ENCODE peak calls at places on chromosomes 4 and X, in six cellular contexts. B is tibial nerve, M is thyroid gland, K is thoracic aorta, S is prostate gland, Q is AG04450. V is an unnamed sample.

GRCh38 chr4:41204400-41204978 is 9.9 kb downstream of the APBB2 start:
- DNase-seq in B (no peak), Q (no peak), M (peak; percentile 98), S (no peak), K (no peak), V (no peak)

GRCh38 chr4:32010221-32010620 is 1290.1 kb downstream of the PCDH7 start:
- DNase-seq in M (no peak), B (no peak), S (no peak), Q (no peak), K (no peak), V (no peak)

GRCh38 chr4:6953751-6954380 is 44.2 kb downstream of the TBC1D14 start:
- DNase-seq in K (peak; percentile 25), M (peak; percentile 66), Q (peak; percentile 51), B (no peak), S (peak; percentile 82), V (no peak)

GRCh38 chr4:1472911-1473518 is 66.8 kb upstream of the NKX1-1 start:
- DNase-seq in Q (no peak), S (no peak), M (no peak), B (no peak), K (no peak), V (peak; percentile 7)

GRCh38 chr4:38406243-38406642 is 257.8 kb upstream of the KLF3 start:
- DNase-seq in M (no peak), K (no peak), B (no peak), S (no peak), Q (no peak), V (no peak)

GRCh38 chr4:90852232-90852631 is 725.0 kb downstream of the CCSER1 start:
- DNase-seq in K (no peak), S (no peak), Q (no peak), M (peak; percentile 55), B (no peak), V (peak; percentile 21)

GRCh38 chrX:96835660-96836289 is 47.9 kb upstream of the RPA4 start:
- DNase-seq in M (no peak), Q (no peak), K (no peak), B (no peak), S (no peak), V (no peak)

GRCh38 chr4:71460368-71460767 is 121.5 kb downstream of the SLC4A4 start:
- DNase-seq in B (no peak), Q (no peak), S (peak; percentile 25), K (no peak), M (no peak), V (peak; percentile 10)

GRCh38 chr4:3145251-3145908 is 70.9 kb downstream of the HTT start:
- DNase-seq in B (no peak), Q (no peak), S (no peak), K (no peak), M (no peak), V (no peak)

GRCh38 chr4:56705373-56705772 is 24.3 kb upstream of the HOPX start:
- DNase-seq in B (no peak), K (no peak), S (no peak), Q (no peak), M (no peak), V (no peak)
- H3K4me3 ChIP-seq in B (no peak overlapping the region), K (no peak overlapping the region), S (no peak overlapping the region), Q (no peak overlapping the region), M (no peak overlapping the region), V (no peak overlapping the region)

GRCh38 chrX:66672106-66672505 is 33.2 kb upstream of the EDA2R start:
- DNase-seq in Q (no peak), B (no peak), S (no peak), K (no peak), M (no peak), V (no peak)
- TF ChIP-seq CTCF in Q (no peak), B (no peak), S (no peak), K (no peak), M (no peak), V (no peak)

DNA sequence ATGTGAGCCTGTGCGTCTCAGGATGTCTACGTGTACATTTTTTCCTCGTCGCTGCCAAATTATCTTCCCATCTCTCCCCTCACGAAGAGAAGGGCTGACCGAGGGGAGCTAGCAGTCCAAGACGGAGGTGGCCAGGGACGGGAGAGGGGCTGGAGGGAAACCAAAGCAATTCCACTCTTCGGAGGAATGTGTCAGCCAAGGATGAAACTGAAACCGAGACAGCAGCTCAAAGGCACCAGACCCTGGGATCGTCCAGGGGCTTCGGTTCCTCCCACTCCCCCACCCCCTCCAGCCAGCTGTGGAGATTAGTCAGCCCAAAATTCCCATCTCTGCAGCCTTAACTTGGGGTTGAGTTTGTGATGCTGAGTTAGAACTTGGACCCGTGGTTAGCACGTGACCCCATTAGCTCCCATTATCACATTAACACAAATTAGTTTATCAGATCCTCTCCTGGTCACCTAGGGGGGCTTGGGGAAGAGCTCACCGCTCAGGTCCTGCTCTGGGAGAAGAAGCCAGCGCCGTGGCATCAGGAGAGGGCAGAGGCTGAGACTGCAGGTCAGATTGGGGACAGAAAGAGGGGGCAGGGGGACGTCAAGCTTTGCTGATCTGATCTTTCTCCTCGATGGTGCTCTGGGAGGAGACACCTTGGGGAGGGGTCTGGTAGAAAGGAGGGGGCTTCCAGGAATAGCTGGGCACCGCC is 8.8 kb upstream of the ELF4 start:
- DNase-seq in Q (peak; percentile 21), S (no peak), M (no peak), K (no peak), B (no peak), V (no peak)
- H3K27ac ChIP-seq in Q (peak overlapping the region; percentile 89), S (no peak overlapping the region), M (no peak overlapping the region), K (peak overlapping the region; percentile 56), B (no peak overlapping the region), V (no peak overlapping the region)

DNA sequence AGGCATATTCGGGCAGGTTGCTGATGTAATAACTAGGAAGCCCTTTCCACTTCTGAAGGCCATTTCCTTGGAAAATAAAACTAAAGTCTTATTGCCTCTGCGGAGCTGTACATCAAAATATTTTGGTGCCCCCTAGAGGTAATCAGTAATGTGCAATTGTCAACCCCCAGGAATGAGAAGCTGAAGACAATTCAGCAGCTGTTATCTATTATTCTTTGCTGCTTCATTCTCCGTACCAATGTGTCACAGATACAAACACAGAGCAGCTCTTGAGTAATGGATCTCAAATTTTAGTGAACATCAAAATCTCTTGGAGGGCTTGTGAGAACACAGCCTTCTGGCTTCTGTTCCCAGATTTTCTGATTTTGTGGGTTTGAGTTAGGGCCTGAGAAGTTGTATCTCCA is 3.5 kb upstream of the SLIT2 start:
- DNase-seq in M (no peak), S (no peak), Q (peak; percentile 55), B (peak; percentile 12), K (no peak), V (peak; percentile 22)
- H3K4me3 ChIP-seq in M (no peak overlapping the region), S (no peak overlapping the region), Q (no peak overlapping the region), B (no peak overlapping the region), K (no peak overlapping the region), V (no peak overlapping the region)

DNA sequence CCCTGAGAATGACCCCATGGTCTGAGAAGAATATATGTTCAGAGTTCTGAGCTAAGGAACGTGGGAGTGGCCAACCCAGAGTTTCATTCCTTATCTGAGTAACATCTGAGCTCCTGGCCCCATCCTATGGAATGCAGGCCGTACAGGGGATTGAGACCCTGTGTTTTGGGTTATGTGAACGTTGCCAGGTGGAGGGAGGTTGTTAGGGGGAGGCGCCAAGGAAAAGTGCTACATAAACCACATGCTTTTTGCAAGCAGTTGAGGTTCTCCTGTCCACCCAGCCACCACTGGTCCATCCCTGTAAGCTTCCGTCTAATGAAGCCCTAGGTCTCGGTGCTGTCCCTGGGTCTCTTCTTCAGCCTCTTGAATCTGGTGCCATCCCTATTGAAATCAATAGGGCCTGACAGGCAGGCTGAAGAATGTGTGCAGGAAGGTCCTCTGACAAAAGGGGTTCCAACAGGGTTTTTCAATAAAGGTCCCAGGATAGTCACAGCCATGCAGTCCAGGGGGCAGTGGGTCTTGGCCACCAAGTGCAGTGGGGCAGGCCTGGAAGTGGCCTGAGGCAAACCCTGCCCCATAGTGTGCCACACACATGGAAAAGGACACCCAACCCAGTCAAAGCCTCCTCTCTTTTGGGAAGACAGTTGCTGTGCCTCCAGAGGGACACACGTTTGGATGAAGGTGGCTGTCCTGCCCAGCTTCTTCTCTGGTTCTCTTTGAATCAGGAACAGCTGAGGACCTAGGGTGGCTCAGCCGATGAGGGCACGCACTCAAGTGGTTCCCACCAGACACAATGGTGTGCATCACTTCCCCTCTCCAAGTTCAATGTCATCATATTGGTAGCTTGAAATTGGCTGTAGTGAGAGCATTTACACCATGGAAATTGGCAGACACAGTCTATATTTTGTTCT is 53.5 kb downstream of the HTRA3 start:
- DNase-seq in Q (no peak), S (no peak), M (no peak), K (no peak), B (no peak), V (peak; percentile 3)
- TF ChIP-seq CTCF in Q (no peak), S (no peak), M (no peak), K (no peak), B (no peak), V (no peak)

DNA sequence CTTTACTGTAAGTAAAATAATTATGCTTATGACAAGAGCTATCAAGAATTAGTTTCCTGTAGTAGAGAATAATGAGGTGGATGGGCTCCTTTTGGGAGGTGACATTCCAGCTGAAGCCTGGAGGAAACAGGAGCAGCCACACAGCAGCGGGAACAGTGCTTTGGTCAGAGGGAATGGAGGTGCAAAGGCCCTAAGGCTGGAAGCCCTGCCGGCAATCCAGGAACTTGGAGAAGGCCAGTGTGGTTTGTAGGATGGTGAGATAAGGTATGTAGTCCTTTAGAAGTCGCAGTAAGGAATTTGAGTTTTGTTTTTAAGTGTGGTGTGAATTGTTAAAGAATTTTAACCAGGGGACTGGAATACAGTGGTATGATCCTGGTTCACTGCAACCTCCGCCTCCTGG is 8.1 kb downstream of the TMEM131L start:
- DNase-seq in S (no peak), M (no peak), Q (no peak), B (no peak), K (no peak), V (no peak)
- H3K27ac ChIP-seq in S (no peak overlapping the region), M (no peak overlapping the region), Q (no peak overlapping the region), B (no peak overlapping the region), K (no peak overlapping the region), V (no peak overlapping the region)

DNA sequence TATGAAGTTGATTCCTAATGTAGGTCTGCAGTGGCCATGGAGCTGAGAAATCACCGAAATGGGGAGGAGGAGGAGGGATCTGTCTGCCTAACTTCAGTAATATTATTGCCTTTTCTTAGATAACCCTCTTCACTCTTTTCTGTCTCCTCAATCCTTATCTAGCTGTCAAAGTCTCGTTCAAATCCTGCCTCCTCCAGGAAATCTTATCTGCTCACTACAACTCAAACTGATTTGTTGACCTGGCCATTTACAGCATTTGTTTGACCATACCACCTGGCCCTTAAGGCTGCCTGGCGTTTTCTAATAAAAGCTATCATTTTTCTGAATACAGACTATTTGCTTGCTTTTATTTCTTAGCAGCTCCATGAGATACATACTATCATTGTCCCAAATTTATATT is 33.8 kb downstream of the GALNT7 start:
- DNase-seq in Q (no peak), S (no peak), M (no peak), K (no peak), B (no peak), V (no peak)
- H3K4me3 ChIP-seq in Q (no peak overlapping the region), S (no peak overlapping the region), M (no peak overlapping the region), K (no peak overlapping the region), B (no peak overlapping the region), V (no peak overlapping the region)

V was measured in WERI-Rb-1.